ENCODE peak calls at places on chromosomes 4 and X, in four cellular contexts. One of them, this sample, is unnamed.
A peak's percentile ranks its signal among the peaks of the same experiment; 100 is the strongest.

GRCh38 chr4:48268956-48269860 is at the start of gene TEC:
- DNase-seq in K562: peak; percentile 64
- DNase-seq in HepG2: no peak
- DNase-seq in A549: peak; percentile 38
- DNase-seq in this sample: peak; percentile 71

GRCh38 chr4:175371091-175371490 is 441.0 kb downstream of the GPM6A start:
- DNase-seq in K562: no peak
- DNase-seq in HepG2: no peak
- DNase-seq in A549: no peak
- DNase-seq in this sample: no peak

GRCh38 chr4:84159767-84160166 is 339.3 kb downstream of the NKX6-1 start:
- DNase-seq in K562: no peak
- DNase-seq in HepG2: peak; percentile 5
- DNase-seq in A549: no peak
- DNase-seq in this sample: peak; percentile 67

GRCh38 chr4:13920901-13921300 is 293.4 kb upstream of the BOD1L1 start:
- DNase-seq in K562: no peak
- DNase-seq in HepG2: peak; percentile 16
- DNase-seq in A549: peak; percentile 70
- DNase-seq in this sample: no peak

GRCh38 chr4:54703182-54703581 is 45.4 kb downstream of the KIT start:
- DNase-seq in K562: no peak
- DNase-seq in HepG2: no peak
- DNase-seq in A549: no peak
- DNase-seq in this sample: no peak

GRCh38 chr4:92305148-92305877 is 1.5 kb downstream of the GRID2 start:
- DNase-seq in K562: no peak
- DNase-seq in HepG2: no peak
- DNase-seq in A549: peak; percentile 10
- DNase-seq in this sample: peak; percentile 96

GRCh38 chrX:149607699-149608098 is 12.6 kb upstream of the HSFX2 start:
- DNase-seq in K562: no peak
- DNase-seq in HepG2: no peak
- DNase-seq in A549: no peak
- DNase-seq in this sample: no peak

GRCh38 chrX:20623448-20623847 is 356.7 kb upstream of the RPS6KA3 start:
- DNase-seq in K562: no peak
- DNase-seq in HepG2: no peak
- DNase-seq in A549: peak; percentile 4
- DNase-seq in this sample: no peak

GRCh38 chrX:100995469-100995868 is 26.0 kb downstream of the ARL13A start:
- DNase-seq in K562: peak; percentile 7
- DNase-seq in HepG2: peak; percentile 4
- DNase-seq in A549: no peak
- DNase-seq in this sample: no peak

GRCh38 chr4:13970349-13970748 is 342.8 kb upstream of the BOD1L1 start:
- DNase-seq in K562: no peak
- DNase-seq in HepG2: no peak
- DNase-seq in A549: no peak
- DNase-seq in this sample: no peak

GRCh38 chr4:108044951-108045686 is 55.4 kb downstream of the HADH start:
- DNase-seq in K562: peak; percentile 22
- DNase-seq in HepG2: no peak
- DNase-seq in A549: no peak
- DNase-seq in this sample: no peak

GRCh38 chrX:2500091-2500680 is 590 bp downstream of the DHRSX start:
- DNase-seq in K562: peak; percentile 74
- DNase-seq in HepG2: peak; percentile 18
- DNase-seq in A549: peak; percentile 62
- DNase-seq in this sample: peak; percentile 51

GRCh38 chrX:155188786-155189185 is 27.5 kb upstream of the VBP1 start:
- DNase-seq in K562: no peak
- DNase-seq in HepG2: no peak
- DNase-seq in A549: no peak
- DNase-seq in this sample: no peak

GRCh38 chrX:116009871-116010710 is 160.5 kb upstream of the AGTR2 start:
- DNase-seq in K562: no peak
- DNase-seq in HepG2: peak; percentile 1
- DNase-seq in A549: no peak
- DNase-seq in this sample: peak; percentile 30

GRCh38 chr4:67292649-67293048 is 252.7 kb downstream of the CENPC start:
- DNase-seq in K562: no peak
- DNase-seq in HepG2: no peak
- DNase-seq in A549: no peak
- DNase-seq in this sample: no peak

GRCh38 chr4:121728798-121729226 is 32.0 kb upstream of the ANXA5 start:
- DNase-seq in K562: no peak
- DNase-seq in HepG2: no peak
- DNase-seq in A549: no peak
- DNase-seq in this sample: no peak
- TF ChIP-seq USF2 in K562: no peak
- TF ChIP-seq USF2 in HepG2: no peak
- TF ChIP-seq USF2 in A549: no peak
- TF ChIP-seq USF2 in this sample: no peak

GRCh38 chr4:147793973-147794690 is 62.2 kb downstream of the ARHGAP10 start:
- DNase-seq in K562: no peak
- DNase-seq in HepG2: no peak
- DNase-seq in A549: no peak
- DNase-seq in this sample: no peak

GRCh38 chr4:147801820-147802219 is 69.9 kb downstream of the ARHGAP10 start:
- DNase-seq in K562: no peak
- DNase-seq in HepG2: no peak
- DNase-seq in A549: no peak
- DNase-seq in this sample: no peak

GRCh38 chr4:147794787-147795413 is 63.0 kb downstream of the ARHGAP10 start:
- DNase-seq in K562: no peak
- DNase-seq in HepG2: peak; percentile 39
- DNase-seq in A549: no peak
- DNase-seq in this sample: no peak

GRCh38 chr4:147802346-147802745 is 70.5 kb downstream of the ARHGAP10 start:
- DNase-seq in K562: no peak
- DNase-seq in HepG2: no peak
- DNase-seq in A549: no peak
- DNase-seq in this sample: no peak

GRCh38 chr4:147799986-147800555 is 68.2 kb downstream of the ARHGAP10 start:
- DNase-seq in K562: no peak
- DNase-seq in HepG2: no peak
- DNase-seq in A549: no peak
- DNase-seq in this sample: no peak
- TF ChIP-seq HMGXB4 in K562: no peak
- TF ChIP-seq HMGXB4 in HepG2: no peak
- TF ChIP-seq HMGXB4 in A549: no peak
- TF ChIP-seq HMGXB4 in this sample: no peak

DNA sequence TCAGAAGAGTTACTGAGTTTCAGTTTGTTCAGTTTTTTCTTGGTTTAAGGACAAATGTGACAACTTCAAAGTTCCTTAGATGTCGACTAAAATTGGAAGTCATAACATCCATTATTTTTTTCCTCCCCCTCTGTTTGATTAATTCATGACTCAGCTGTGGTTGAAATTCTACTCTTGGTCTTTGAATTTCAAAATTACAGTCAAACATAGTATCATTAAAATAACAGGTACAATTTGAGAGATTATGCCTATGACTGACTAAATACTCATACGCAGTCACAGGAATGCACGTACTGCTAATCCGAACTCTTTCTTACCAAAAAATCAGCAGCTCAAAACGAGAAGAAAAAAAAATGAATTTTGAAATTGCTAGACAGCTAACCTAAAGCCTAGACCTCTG is 1434.8 kb downstream of the RAPGEF2 start:
- DNase-seq in K562: no peak
- DNase-seq in HepG2: no peak
- DNase-seq in A549: no peak
- DNase-seq in this sample: no peak
- TF ChIP-seq USF2 in K562: no peak
- TF ChIP-seq USF2 in HepG2: no peak
- TF ChIP-seq USF2 in A549: no peak
- TF ChIP-seq USF2 in this sample: no peak

DNA sequence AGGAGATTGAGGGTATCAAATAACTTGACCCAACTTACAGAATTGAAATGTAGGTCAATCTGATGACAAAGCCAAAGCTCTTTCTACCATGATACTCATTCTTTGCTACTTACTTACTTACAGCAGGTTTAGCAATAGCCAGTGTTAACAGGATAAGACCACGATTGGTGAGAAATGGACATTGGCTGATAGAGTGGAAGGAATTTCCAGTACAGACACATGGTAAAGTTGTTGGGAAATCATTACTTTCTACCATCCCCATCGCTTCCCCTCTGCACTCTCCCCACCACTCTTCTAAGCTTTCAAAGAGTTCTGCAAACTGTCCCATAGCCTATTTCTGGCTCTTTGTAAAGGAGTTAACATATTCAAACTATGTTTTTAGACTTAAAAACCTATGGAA is 119.7 kb downstream of the CHRNA9 start:
- DNase-seq in K562: no peak
- DNase-seq in HepG2: peak; percentile 6
- DNase-seq in A549: no peak
- DNase-seq in this sample: no peak
- TF ChIP-seq HMGXB4 in K562: no peak
- TF ChIP-seq HMGXB4 in HepG2: no peak
- TF ChIP-seq HMGXB4 in A549: no peak
- TF ChIP-seq HMGXB4 in this sample: no peak

GRCh38 chr4:42397635-42398447 is 553 bp downstream of the SHISA3 start:
- DNase-seq in K562: no peak
- DNase-seq in HepG2: no peak
- DNase-seq in A549: no peak
- DNase-seq in this sample: no peak
- TF ChIP-seq USF2 in K562: no peak
- TF ChIP-seq USF2 in HepG2: no peak
- TF ChIP-seq USF2 in A549: no peak
- TF ChIP-seq USF2 in this sample: no peak